ENCODE peak calls at places on chromosomes 4 and X, in ten cellular contexts. One of them, this sample, is unnamed.

GRCh38 chrX:74519870-74520269 is 94.6 kb downstream of the RLIM start:
- DNase-seq in astrocyte: no peak
- DNase-seq in esophagus squamous epithelium: no peak
- DNase-seq in uterus: no peak
- DNase-seq in pancreas: no peak
- DNase-seq in thoracic aorta: no peak
- DNase-seq in cardiac muscle cell: no peak
- DNase-seq in tibial nerve: no peak
- DNase-seq in AG04450: no peak
- DNase-seq in suprapubic skin: no peak
- DNase-seq in this sample: no peak

GRCh38 chr4:184621518-184621917 is 27.7 kb downstream of the CASP3 start:
- DNase-seq in astrocyte: no peak
- DNase-seq in esophagus squamous epithelium: no peak
- DNase-seq in uterus: no peak
- DNase-seq in pancreas: no peak
- DNase-seq in thoracic aorta: no peak
- DNase-seq in cardiac muscle cell: no peak
- DNase-seq in tibial nerve: no peak
- DNase-seq in AG04450: no peak
- DNase-seq in suprapubic skin: no peak
- DNase-seq in this sample: no peak

GRCh38 chrX:72245461-72246089 is 6.7 kb upstream of the ERCC6L start:
- DNase-seq in astrocyte: no peak
- DNase-seq in esophagus squamous epithelium: no peak
- DNase-seq in uterus: no peak
- DNase-seq in pancreas: peak; percentile 70
- DNase-seq in thoracic aorta: no peak
- DNase-seq in cardiac muscle cell: peak; percentile 38
- DNase-seq in tibial nerve: peak; percentile 19
- DNase-seq in AG04450: no peak
- DNase-seq in suprapubic skin: no peak
- DNase-seq in this sample: peak; percentile 60

GRCh38 chr4:122728781-122729330 is 3.6 kb upstream of the BBS12 start:
- DNase-seq in astrocyte: no peak
- DNase-seq in esophagus squamous epithelium: no peak
- DNase-seq in uterus: no peak
- DNase-seq in pancreas: no peak
- DNase-seq in thoracic aorta: no peak
- DNase-seq in cardiac muscle cell: peak; percentile 58
- DNase-seq in tibial nerve: no peak
- DNase-seq in AG04450: no peak
- DNase-seq in suprapubic skin: no peak
- DNase-seq in this sample: no peak

GRCh38 chrX:41733939-41734338 is 10.0 kb downstream of the GPR82 start:
- DNase-seq in astrocyte: no peak
- DNase-seq in esophagus squamous epithelium: no peak
- DNase-seq in uterus: no peak
- DNase-seq in pancreas: no peak
- DNase-seq in thoracic aorta: no peak
- DNase-seq in cardiac muscle cell: no peak
- DNase-seq in tibial nerve: no peak
- DNase-seq in AG04450: no peak
- DNase-seq in suprapubic skin: no peak
- DNase-seq in this sample: no peak

GRCh38 chrX:81957900-81958545 is 756.1 kb downstream of the SH3BGRL start:
- DNase-seq in astrocyte: no peak
- DNase-seq in esophagus squamous epithelium: no peak
- DNase-seq in uterus: no peak
- DNase-seq in pancreas: no peak
- DNase-seq in thoracic aorta: no peak
- DNase-seq in cardiac muscle cell: peak; percentile 37
- DNase-seq in tibial nerve: no peak
- DNase-seq in AG04450: no peak
- DNase-seq in suprapubic skin: no peak
- DNase-seq in this sample: no peak

GRCh38 chrX:53280703-53281320 is 572 bp downstream of the IQSEC2 start:
- DNase-seq in astrocyte: peak; percentile 48
- DNase-seq in esophagus squamous epithelium: no peak
- DNase-seq in uterus: peak; percentile 76
- DNase-seq in pancreas: no peak
- DNase-seq in thoracic aorta: no peak
- DNase-seq in cardiac muscle cell: no peak
- DNase-seq in tibial nerve: peak; percentile 56
- DNase-seq in AG04450: no peak
- DNase-seq in suprapubic skin: no peak
- DNase-seq in this sample: peak; percentile 29

GRCh38 chr4:8472689-8473197 is 32.2 kb downstream of the TRMT44 start:
- DNase-seq in astrocyte: peak; percentile 96
- DNase-seq in esophagus squamous epithelium: no peak
- DNase-seq in uterus: peak; percentile 89
- DNase-seq in pancreas: no peak
- DNase-seq in thoracic aorta: no peak
- DNase-seq in cardiac muscle cell: no peak
- DNase-seq in tibial nerve: peak; percentile 34
- DNase-seq in AG04450: peak; percentile 96
- DNase-seq in suprapubic skin: no peak
- DNase-seq in this sample: no peak

GRCh38 chr4:158042591-158043030 is 130.2 kb downstream of the GASK1B start:
- DNase-seq in astrocyte: peak; percentile 81
- DNase-seq in esophagus squamous epithelium: no peak
- DNase-seq in uterus: no peak
- DNase-seq in pancreas: no peak
- DNase-seq in thoracic aorta: no peak
- DNase-seq in cardiac muscle cell: no peak
- DNase-seq in tibial nerve: no peak
- DNase-seq in AG04450: peak; percentile 15
- DNase-seq in suprapubic skin: no peak
- DNase-seq in this sample: no peak

GRCh38 chr4:184548651-184549341 is 74.4 kb upstream of the IRF2 start:
- DNase-seq in astrocyte: no peak
- DNase-seq in esophagus squamous epithelium: no peak
- DNase-seq in uterus: no peak
- DNase-seq in pancreas: no peak
- DNase-seq in thoracic aorta: no peak
- DNase-seq in cardiac muscle cell: no peak
- DNase-seq in tibial nerve: no peak
- DNase-seq in AG04450: no peak
- DNase-seq in suprapubic skin: no peak
- DNase-seq in this sample: no peak

GRCh38 chrX:48487362-48487785 is 11.4 kb downstream of the FTSJ1 start:
- DNase-seq in astrocyte: peak; percentile 99
- DNase-seq in esophagus squamous epithelium: no peak
- DNase-seq in uterus: no peak
- DNase-seq in pancreas: no peak
- DNase-seq in thoracic aorta: no peak
- DNase-seq in cardiac muscle cell: no peak
- DNase-seq in tibial nerve: no peak
- DNase-seq in AG04450: peak; percentile 37
- DNase-seq in suprapubic skin: no peak
- DNase-seq in this sample: peak; percentile 72

DNA sequence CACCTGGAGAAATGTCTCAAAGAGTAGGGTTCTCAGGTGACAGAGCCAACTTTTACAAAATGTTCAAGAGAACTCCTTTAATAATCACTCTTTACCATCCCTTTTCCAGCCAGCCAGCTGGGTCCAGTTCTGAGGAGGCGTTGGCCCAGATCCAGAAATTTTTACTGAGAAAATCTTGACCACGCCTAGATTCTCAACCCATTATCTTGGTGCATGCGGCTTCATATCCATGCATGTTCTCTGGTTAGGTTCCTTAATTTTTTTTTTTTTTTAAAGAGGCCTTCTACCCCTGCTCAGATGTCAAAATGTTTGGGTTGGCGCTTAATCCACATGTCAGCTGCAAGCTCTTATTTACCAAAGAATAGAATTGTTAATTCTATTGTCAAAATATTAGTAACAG is 12.0 kb upstream of the MAP7D2 start:
- DNase-seq in astrocyte: no peak
- DNase-seq in esophagus squamous epithelium: no peak
- DNase-seq in uterus: no peak
- DNase-seq in pancreas: no peak
- DNase-seq in thoracic aorta: no peak
- DNase-seq in cardiac muscle cell: no peak
- DNase-seq in tibial nerve: no peak
- DNase-seq in AG04450: no peak
- DNase-seq in suprapubic skin: no peak
- DNase-seq in this sample: no peak
- H3K27ac ChIP-seq in astrocyte: no peak overlapping the region
- H3K27ac ChIP-seq in esophagus squamous epithelium: no peak overlapping the region
- H3K27ac ChIP-seq in uterus: no peak overlapping the region
- H3K27ac ChIP-seq in pancreas: no peak overlapping the region
- H3K27ac ChIP-seq in thoracic aorta: no peak overlapping the region
- H3K27ac ChIP-seq in cardiac muscle cell: no peak overlapping the region
- H3K27ac ChIP-seq in tibial nerve: no peak overlapping the region
- H3K27ac ChIP-seq in AG04450: no peak overlapping the region
- H3K27ac ChIP-seq in suprapubic skin: no peak overlapping the region
- H3K27ac ChIP-seq in this sample: no peak overlapping the region

DNA sequence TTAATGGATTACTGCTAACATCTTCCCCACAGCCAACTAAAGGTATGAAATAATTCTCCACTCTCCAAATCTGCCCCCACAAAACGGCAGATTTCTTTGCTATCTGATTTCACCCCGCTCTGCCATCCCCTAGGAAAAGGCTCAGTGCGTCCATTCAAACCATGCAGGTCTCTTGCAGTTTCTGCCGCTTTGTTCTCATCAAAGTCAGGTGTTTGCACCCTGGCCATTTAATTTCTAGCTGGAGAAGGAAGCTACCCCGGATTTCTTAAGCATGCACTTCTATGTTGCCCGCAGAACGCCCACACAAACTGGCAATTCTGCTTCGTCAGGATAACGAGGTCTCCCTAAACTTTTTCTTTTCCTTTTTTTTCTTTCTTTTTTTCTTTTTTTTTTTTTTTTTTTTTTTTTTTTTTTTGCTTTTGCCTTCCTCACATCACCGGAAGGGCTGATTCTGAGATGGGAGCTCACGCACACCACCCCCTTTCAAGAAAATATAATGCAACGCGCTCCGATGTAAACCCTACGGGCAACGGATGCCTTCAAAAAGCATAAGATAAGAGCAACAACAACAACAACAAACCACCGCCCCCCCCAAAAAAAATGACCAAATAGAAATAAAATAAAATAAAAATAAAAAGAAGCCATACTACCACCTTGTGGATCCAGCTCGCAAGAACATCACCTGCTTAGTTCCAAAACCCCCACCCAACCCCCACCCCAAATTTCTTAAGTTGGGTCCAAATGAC is 3.2 kb downstream of the NLGN4X start:
- DNase-seq in astrocyte: no peak
- DNase-seq in esophagus squamous epithelium: no peak
- DNase-seq in uterus: no peak
- DNase-seq in pancreas: no peak
- DNase-seq in thoracic aorta: no peak
- DNase-seq in cardiac muscle cell: peak; percentile 11
- DNase-seq in tibial nerve: no peak
- DNase-seq in AG04450: no peak
- DNase-seq in suprapubic skin: no peak
- DNase-seq in this sample: no peak
- TF ChIP-seq CTCF in astrocyte: no peak
- TF ChIP-seq CTCF in esophagus squamous epithelium: no peak
- TF ChIP-seq CTCF in uterus: no peak
- TF ChIP-seq CTCF in pancreas: no peak
- TF ChIP-seq CTCF in thoracic aorta: no peak
- TF ChIP-seq CTCF in cardiac muscle cell: no peak
- TF ChIP-seq CTCF in tibial nerve: peak; percentile 11
- TF ChIP-seq CTCF in AG04450: no peak
- TF ChIP-seq CTCF in suprapubic skin: no peak
- TF ChIP-seq CTCF in this sample: no peak

GRCh38 chr4:107755841-107756356 is 35.9 kb upstream of the PAPSS1 start:
- DNase-seq in astrocyte: peak; percentile 38
- DNase-seq in esophagus squamous epithelium: no peak
- DNase-seq in uterus: no peak
- DNase-seq in pancreas: no peak
- DNase-seq in thoracic aorta: no peak
- DNase-seq in cardiac muscle cell: no peak
- DNase-seq in tibial nerve: no peak
- DNase-seq in AG04450: no peak
- DNase-seq in suprapubic skin: no peak
- DNase-seq in this sample: no peak

GRCh38 chr4:107757860-107758476 is 37.9 kb upstream of the PAPSS1 start:
- DNase-seq in astrocyte: peak; percentile 11
- DNase-seq in esophagus squamous epithelium: no peak
- DNase-seq in uterus: no peak
- DNase-seq in pancreas: no peak
- DNase-seq in thoracic aorta: no peak
- DNase-seq in cardiac muscle cell: peak; percentile 43
- DNase-seq in tibial nerve: no peak
- DNase-seq in AG04450: peak; percentile 6
- DNase-seq in suprapubic skin: no peak
- DNase-seq in this sample: peak; percentile 20

GRCh38 chr4:107760281-107760947 is 40.4 kb upstream of the PAPSS1 start:
- DNase-seq in astrocyte: no peak
- DNase-seq in esophagus squamous epithelium: no peak
- DNase-seq in uterus: no peak
- DNase-seq in pancreas: peak; percentile 58
- DNase-seq in thoracic aorta: no peak
- DNase-seq in cardiac muscle cell: peak; percentile 16
- DNase-seq in tibial nerve: no peak
- DNase-seq in AG04450: no peak
- DNase-seq in suprapubic skin: no peak
- DNase-seq in this sample: peak; percentile 55

GRCh38 chr4:107751670-107752069 is 31.6 kb upstream of the PAPSS1 start:
- DNase-seq in astrocyte: no peak
- DNase-seq in esophagus squamous epithelium: no peak
- DNase-seq in uterus: no peak
- DNase-seq in pancreas: no peak
- DNase-seq in thoracic aorta: no peak
- DNase-seq in cardiac muscle cell: no peak
- DNase-seq in tibial nerve: no peak
- DNase-seq in AG04450: no peak
- DNase-seq in suprapubic skin: no peak
- DNase-seq in this sample: no peak

DNA sequence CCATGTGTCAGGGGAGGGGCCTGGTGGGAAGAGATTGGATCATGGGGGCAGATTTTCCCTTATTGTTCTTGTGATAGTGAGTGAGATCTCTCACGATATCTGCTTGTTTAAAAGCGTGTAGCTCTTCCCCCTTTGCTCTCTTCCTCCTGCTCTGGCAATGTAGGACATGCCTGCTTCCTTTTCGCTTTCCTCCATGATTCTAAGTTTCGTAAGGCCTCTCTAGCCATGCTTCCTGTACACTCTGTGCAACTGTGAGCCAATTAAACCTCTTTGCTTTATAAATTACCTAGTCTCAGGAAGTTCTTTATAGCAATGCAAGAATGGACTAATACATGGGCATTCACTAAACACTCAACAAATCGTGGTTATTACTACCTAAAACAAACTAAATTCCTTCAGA is 37.3 kb upstream of the PAPSS1 start:
- DNase-seq in astrocyte: no peak
- DNase-seq in esophagus squamous epithelium: no peak
- DNase-seq in uterus: no peak
- DNase-seq in pancreas: no peak
- DNase-seq in thoracic aorta: no peak
- DNase-seq in cardiac muscle cell: no peak
- DNase-seq in tibial nerve: no peak
- DNase-seq in AG04450: no peak
- DNase-seq in suprapubic skin: no peak
- DNase-seq in this sample: no peak
- H3K27ac ChIP-seq in astrocyte: no peak overlapping the region
- H3K27ac ChIP-seq in esophagus squamous epithelium: no peak overlapping the region
- H3K27ac ChIP-seq in uterus: no peak overlapping the region
- H3K27ac ChIP-seq in pancreas: no peak overlapping the region
- H3K27ac ChIP-seq in thoracic aorta: no peak overlapping the region
- H3K27ac ChIP-seq in cardiac muscle cell: no peak overlapping the region
- H3K27ac ChIP-seq in tibial nerve: no peak overlapping the region
- H3K27ac ChIP-seq in AG04450: no peak overlapping the region
- H3K27ac ChIP-seq in suprapubic skin: no peak overlapping the region
- H3K27ac ChIP-seq in this sample: no peak overlapping the region

GRCh38 chr4:73069338-73070071 is at the start of gene COX18:
- DNase-seq in astrocyte: peak; percentile 96
- DNase-seq in esophagus squamous epithelium: peak; percentile 81
- DNase-seq in uterus: peak; percentile 98
- DNase-seq in pancreas: peak; percentile 99
- DNase-seq in thoracic aorta: peak; percentile 91
- DNase-seq in cardiac muscle cell: peak; percentile 99
- DNase-seq in tibial nerve: peak; percentile 96
- DNase-seq in AG04450: peak; percentile 98
- DNase-seq in suprapubic skin: peak; percentile 98
- DNase-seq in this sample: peak; percentile 93
- TF ChIP-seq CTCF in astrocyte: no peak
- TF ChIP-seq CTCF in esophagus squamous epithelium: no peak
- TF ChIP-seq CTCF in uterus: no peak
- TF ChIP-seq CTCF in pancreas: no peak
- TF ChIP-seq CTCF in thoracic aorta: no peak
- TF ChIP-seq CTCF in cardiac muscle cell: no peak
- TF ChIP-seq CTCF in tibial nerve: no peak
- TF ChIP-seq CTCF in AG04450: no peak
- TF ChIP-seq CTCF in suprapubic skin: no peak
- TF ChIP-seq CTCF in this sample: no peak